ENCODE peak calls at places on chromosome 16, in six cellular contexts. Y is stimulated activated CD8-positive, alpha-beta memory T cell treated with anti-CD3 and anti-CD28 coated beads, Interleukin-4, amount 100 ng/mL, for 1 hour; E is T-helper 2 cell; I is PC-9; W is activated naive CD4-positive, alpha-beta T cell; D is body of pancreas. P is an unnamed sample.

GRCh38 chr16:85313541-85314208 is 201.4 kb upstream of the CIBAR2 start:
- DNase-seq in Y (no peak), E (no peak), I (no peak), W (no peak), D (no peak), P (no peak)

GRCh38 chr16:16146380-16147315 is 76.6 kb downstream of the ABCC6 start:
- DNase-seq in Y (no peak), E (no peak), I (no peak), W (no peak), D (no peak), P (no peak)

GRCh38 chr16:972316-973002 is 1.7 kb upstream of the LMF1 start:
- DNase-seq in Y (no peak), E (no peak), I (no peak), W (no peak), D (peak; percentile 57), P (no peak)

GRCh38 chr16:19513377-19514053 is 8.4 kb downstream of the GDE1 start:
- DNase-seq in Y (no peak), E (no peak), I (peak; percentile 60), W (no peak), D (no peak), P (no peak)

GRCh38 chr16:53121666-53122065 is 66.9 kb downstream of the CHD9 start:
- DNase-seq in Y (no peak), E (no peak), I (no peak), W (no peak), D (no peak), P (no peak)

GRCh38 chr16:4383591-4384495 is 12.2 kb downstream of the VASN start:
- DNase-seq in Y (no peak), E (no peak), I (no peak), W (no peak), D (no peak), P (no peak)

GRCh38 chr16:4846503-4846900 is 586 bp downstream of the GLYR1 start:
- DNase-seq in Y (no peak), E (peak; percentile 45), I (peak; percentile 44), W (no peak), D (peak; percentile 52), P (peak; percentile 62)

GRCh38 chr16:89360760-89361435 is 129.5 kb downstream of the ANKRD11 start:
- DNase-seq in Y (peak; percentile 51), E (peak; percentile 95), I (no peak), W (peak; percentile 31), D (no peak), P (peak; percentile 59)

GRCh38 chr16:73771676-73772075 is 524.9 kb upstream of the PSMD7 start:
- DNase-seq in Y (no peak), E (no peak), I (no peak), W (no peak), D (no peak), P (no peak)

GRCh38 chr16:12904041-12904671 is 2.8 kb downstream of the SHISA9 start:
- DNase-seq in Y (no peak), E (no peak), I (no peak), W (no peak), D (no peak), P (no peak)

GRCh38 chr16:54050281-54051210 is 236.0 kb downstream of the IRX3 start:
- DNase-seq in Y (no peak), E (no peak), I (no peak), W (no peak), D (no peak), P (no peak)

GRCh38 chr16:84022641-84023040 is 20.0 kb downstream of the SLC38A8 start:
- DNase-seq in Y (no peak), E (no peak), I (no peak), W (no peak), D (no peak), P (no peak)

GRCh38 chr16:11407047-11407982 is 62.1 kb downstream of the RMI2 start:
- DNase-seq in Y (peak; percentile 25), E (peak; percentile 62), I (peak; percentile 48), W (no peak), D (peak; percentile 74), P (peak; percentile 77)

GRCh38 chr16:67666538-67667433 is at the start of the genes C16orf86 and ENKD1:
- DNase-seq in Y (peak; percentile 66), E (peak; percentile 88), I (peak; percentile 32), W (peak; percentile 40), D (peak; percentile 87), P (peak; percentile 81)

GRCh38 chr16:24609740-24610420 is 70.5 kb downstream of the RBBP6 start:
- DNase-seq in Y (no peak), E (no peak), I (no peak), W (no peak), D (peak; percentile 54), P (no peak)